ENCODE peak calls at places on chromosomes 7 and 10, in five cellular contexts. Y is A549, I is HepG2, D is GM12878, A is K562. E is an unnamed sample.

GRCh38 chr10:110363572-110364411 is 59.1 kb upstream of the SMNDC1 start:
- DNase-seq in D (no peak), A (no peak), Y (no peak), I (no peak), E (no peak)

GRCh38 chr7:124724516-124725192 is 40.9 kb downstream of the GPR37 start:
- DNase-seq in I (peak), D (no peak), Y (no peak), A (no peak), E (no peak)

GRCh38 chr10:28300027-28300426 is 2.8 kb downstream of the MPP7 start:
- DNase-seq in A (no peak), D (no peak), Y (no peak), I (no peak), E (no peak)

GRCh38 chr7:95470452-95470851 is 15.3 kb upstream of the ASB4 start:
- DNase-seq in Y (peak), D (no peak), A (peak), I (peak), E (peak)

GRCh38 chr10:101297901-101298451 is 56.0 kb upstream of the BTRC start:
- DNase-seq in Y (peak), A (peak), I (no peak), D (no peak), E (peak)

GRCh38 chr10:54869022-54869421 is 68.0 kb upstream of the PCDH15 start:
- DNase-seq in I (no peak), A (no peak), D (no peak), Y (no peak), E (no peak)

GRCh38 chr7:101173752-101174244 is 6.3 kb downstream of the NAT16 start:
- DNase-seq in D (no peak), I (no peak), A (peak), Y (peak), E (peak)

GRCh38 chr10:124537166-124537725 is 75.6 kb downstream of the LHPP start:
- DNase-seq in I (no peak), D (no peak), Y (no peak), A (no peak), E (no peak)

GRCh38 chr7:80087768-80088170 is 46.9 kb upstream of the GNAI1 start:
- DNase-seq in Y (no peak), I (no peak), A (no peak), D (no peak), E (no peak)

GRCh38 chr10:116765549-116766162 is 23.3 kb upstream of the HSPA12A start:
- DNase-seq in I (no peak), A (peak), Y (no peak), D (no peak), E (peak)

GRCh38 chr7:37945336-37945735 is 24.9 kb downstream of the EPDR1 start:
- DNase-seq in D (no peak), I (peak), A (no peak), Y (no peak), E (no peak)

GRCh38 chr7:157544980-157545680 is 208.3 kb downstream of the DNAJB6 start:
- DNase-seq in D (no peak), A (no peak), Y (no peak), I (no peak), E (no peak)

GRCh38 chr7:1459930-1460756 is 873 bp upstream of the MICALL2 start:
- DNase-seq in A (no peak), Y (no peak), D (no peak), I (no peak), E (peak)

GRCh38 chr10:22573820-22574569 is 140.4 kb downstream of the PIP4K2A start:
- DNase-seq in D (no peak), I (peak), A (peak), Y (peak), E (peak)

GRCh38 chr7:15580604-15581351 is 19.0 kb upstream of the AGMO start:
- DNase-seq in Y (no peak), A (no peak), D (no peak), I (no peak), E (peak)

GRCh38 chr7:111330235-111330523 is 232.1 kb downstream of the IMMP2L start:
- DNase-seq in Y (no peak), I (no peak), A (no peak), D (no peak), E (no peak)

GRCh38 chr7:114264029-114264428 is 150.6 kb upstream of the FOXP2 start:
- DNase-seq in A (no peak), Y (no peak), D (no peak), I (no peak), E (no peak)

GRCh38 chr10:3516191-3516590 is 268.8 kb downstream of the KLF6 start:
- DNase-seq in D (no peak), A (no peak), I (peak), Y (no peak), E (no peak)

GRCh38 chr10:69865450-69865849 is 63.7 kb downstream of the COL13A1 start:
- DNase-seq in A (no peak), D (no peak), I (no peak), Y (no peak), E (no peak)

GRCh38 chr10:114458955-114459354 is 54.7 kb upstream of the AFAP1L2 start:
- DNase-seq in I (peak), D (no peak), A (peak), Y (peak), E (peak)

GRCh38 chr10:130498042-130498441 is 361.9 kb downstream of the GLRX3 start:
- DNase-seq in I (no peak), Y (no peak), A (no peak), D (no peak), E (no peak)

GRCh38 chr10:37975407-37975991 is 948 bp downstream of the ZNF25 start:
- DNase-seq in A (no peak), D (no peak), I (no peak), Y (peak), E (no peak)

GRCh38 chr10:71623098-71623985 is 96.2 kb downstream of the C10orf105 start:
- DNase-seq in I (no peak), A (peak), D (no peak), Y (peak), E (peak)

GRCh38 chr7:76133164-76133775 is 68.4 kb upstream of the SRRM3 start:
- DNase-seq in A (no peak), I (no peak), D (no peak), Y (no peak), E (no peak)

GRCh38 chr7:46850563-46851325 is 731.2 kb downstream of the TNS3 start:
- DNase-seq in Y (no peak), D (no peak), A (no peak), I (no peak), E (no peak)

GRCh38 chr7:78576196-78576595 is 777.6 kb downstream of the PHTF2 start:
- DNase-seq in A (no peak), Y (no peak), I (no peak), D (no peak), E (no peak)

GRCh38 chr10:7696545-7696944 is 6.6 kb upstream of the ITIH2 start:
- DNase-seq in Y (peak), A (no peak), I (peak), D (no peak), E (no peak)

GRCh38 chr7:86914468-86915054 is 144.9 kb downstream of the ELAPOR2 start:
- DNase-seq in I (peak), D (no peak), A (peak), Y (peak), E (peak)

GRCh38 chr7:99392659-99393362 is 15.6 kb downstream of the PDAP1 start:
- DNase-seq in Y (no peak), A (peak), D (no peak), I (no peak), E (peak)

GRCh38 chr7:110839866-110840265 is 251.1 kb upstream of the LRRN3 start:
- DNase-seq in I (peak), Y (peak), D (no peak), A (no peak), E (peak)

GRCh38 chr7:140403878-140404564 is at the start of gene RAB19:
- DNase-seq in I (no peak), D (no peak), Y (no peak), A (no peak), E (no peak)

GRCh38 chr10:109824206-109824605 is 99.1 kb downstream of the XPNPEP1 start:
- DNase-seq in D (no peak), I (no peak), A (no peak), Y (no peak), E (no peak)

GRCh38 chr7:40604601-40605438 is 470.0 kb downstream of the SUGCT start:
- DNase-seq in A (peak), I (peak), Y (peak), D (no peak), E (peak)

GRCh38 chr10:86813101-86813500 is 56.7 kb downstream of the BMPR1A start:
- DNase-seq in I (no peak), D (no peak), A (no peak), Y (no peak), E (no peak)

GRCh38 chr10:30531751-30532530 is 97.6 kb downstream of the LYZL2 start:
- DNase-seq in Y (no peak), A (no peak), I (no peak), D (no peak), E (no peak)

GRCh38 chr10:32357056-32357735 is 10.2 kb upstream of the EPC1 start:
- DNase-seq in D (no peak), A (no peak), Y (no peak), I (no peak), E (no peak)

GRCh38 chr10:99975942-99976809 is 33.6 kb downstream of the DNMBP start:
- DNase-seq in Y (no peak), D (no peak), A (no peak), I (no peak), E (peak)

GRCh38 chr10:124217906-124218769 is 124.7 kb upstream of the CHST15 start:
- DNase-seq in D (no peak), Y (no peak), A (no peak), I (no peak), E (no peak)

GRCh38 chr7:76515999-76516443 is 5.7 kb downstream of the UPK3B start:
- DNase-seq in Y (no peak), I (peak), A (peak), D (no peak), E (no peak)

GRCh38 chr7:120857558-120858298 is at the start of gene TSPAN12:
- DNase-seq in I (peak), D (no peak), Y (peak), A (peak), E (peak)

GRCh38 chr7:152761116-152761748 is 1.7 kb downstream of the ACTR3B start:
- DNase-seq in I (no peak), A (peak), D (no peak), Y (no peak), E (no peak)
- H3K4me3 ChIP-seq in I (no peak), A (peak), D (peak), Y (peak), E (no peak)

GRCh38 chr7:25262586-25262985 is 34.3 kb upstream of the NPVF start:
- DNase-seq in I (no peak), Y (peak), A (no peak), D (no peak), E (no peak)

GRCh38 chr7:25259487-25260243 is 31.4 kb upstream of the NPVF start:
- DNase-seq in I (peak), D (no peak), A (peak), Y (peak), E (peak)

GRCh38 chr7:25260862-25261454 is 32.7 kb upstream of the NPVF start:
- DNase-seq in Y (no peak), I (no peak), A (no peak), D (no peak), E (no peak)

GRCh38 chr7:25261545-25262135 is 33.4 kb upstream of the NPVF start:
- DNase-seq in D (no peak), A (no peak), I (no peak), Y (no peak), E (no peak)

GRCh38 chr7:25263292-25263691 is 35.0 kb upstream of the NPVF start:
- DNase-seq in D (no peak), A (no peak), I (no peak), Y (no peak), E (no peak)
- H3K4me2 ChIP-seq in D (no peak), A (no peak), I (no peak), Y (no peak), E (no peak)

GRCh38 chr10:78968960-78969359 is 99.8 kb upstream of the ZMIZ1 start:
- DNase-seq in I (no peak), D (no peak), Y (no peak), A (no peak), E (no peak)

GRCh38 chr10:78968300-78968943 is 100.3 kb upstream of the ZMIZ1 start:
- DNase-seq in I (no peak), A (no peak), D (no peak), Y (no peak), E (no peak)

GRCh38 chr10:78969719-78970118 is 99.0 kb upstream of the ZMIZ1 start:
- DNase-seq in D (no peak), A (no peak), I (peak), Y (no peak), E (no peak)

GRCh38 chr10:78971094-78971682 is 97.6 kb upstream of the ZMIZ1 start:
- DNase-seq in A (no peak), I (no peak), Y (no peak), D (no peak), E (no peak)

GRCh38 chr10:78970261-78970660 is 98.5 kb upstream of the ZMIZ1 start:
- DNase-seq in I (no peak), Y (no peak), A (no peak), D (no peak), E (no peak)
- TF ChIP-seq MYC in I (no peak), Y (no peak), A (no peak), D (no peak), E (no peak)

GRCh38 chr7:5595545-5596045 is 172.0 kb upstream of the TNRC18 start:
- DNase-seq in I (no peak), Y (peak), A (peak), D (no peak), E (no peak)

GRCh38 chr7:5589819-5590595 is 166.4 kb upstream of the TNRC18 start:
- DNase-seq in Y (no peak), D (no peak), A (no peak), I (no peak), E (no peak)

GRCh38 chr7:5590596-5591546 is 167.2 kb upstream of the TNRC18 start:
- DNase-seq in I (no peak), A (no peak), Y (no peak), D (no peak), E (no peak)

GRCh38 chr7:5594616-5595544 is 171.2 kb upstream of the TNRC18 start:
- DNase-seq in Y (peak), D (no peak), A (no peak), I (no peak), E (peak)

DNA sequence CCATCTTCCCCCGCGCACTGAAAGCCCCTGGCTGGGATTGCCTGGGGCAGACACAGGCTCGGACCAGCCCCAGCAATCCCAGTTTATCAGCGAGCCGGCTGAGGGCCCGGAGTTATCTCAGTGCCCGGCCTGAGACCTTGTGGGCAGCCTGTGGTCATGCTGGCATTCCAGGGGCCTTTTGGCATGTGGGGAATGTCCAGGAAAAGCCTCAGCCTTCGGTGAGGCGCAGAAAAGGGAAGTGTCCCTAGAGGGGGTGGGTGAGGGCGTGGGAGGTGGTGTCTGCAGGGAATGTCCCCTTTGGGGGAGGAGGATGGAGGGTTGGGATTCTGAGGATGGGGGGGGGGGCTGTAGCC is 167.9 kb upstream of the TNRC18 start:
- DNase-seq in Y (peak), I (peak), D (no peak), A (no peak), E (peak)
- H3K4me3 ChIP-seq in Y (no peak), I (no peak), D (peak), A (no peak), E (no peak)

DNA sequence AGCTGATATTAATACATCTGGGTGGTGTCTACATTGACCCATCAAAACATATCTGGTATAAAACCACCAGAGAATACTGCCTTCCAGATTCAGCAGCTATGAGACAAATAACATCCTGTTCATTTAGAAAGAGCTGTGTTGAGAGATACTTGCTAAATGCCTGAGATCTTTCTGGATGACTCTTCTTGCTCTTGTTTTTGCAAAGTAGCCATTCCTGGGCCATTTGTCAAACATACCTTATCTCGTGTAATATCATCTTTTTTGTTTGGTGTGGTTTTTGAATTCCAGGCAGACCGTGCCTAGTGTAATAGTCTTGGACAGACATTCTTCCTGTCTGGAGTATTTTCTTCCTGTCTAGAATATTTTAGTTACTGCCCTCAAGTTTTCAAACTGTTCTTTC is 74.7 kb upstream of the PRR15 start:
- DNase-seq in A (no peak), D (no peak), Y (peak), I (peak), E (peak)
- H3K4me2 ChIP-seq in A (no peak), D (no peak), Y (peak), I (no peak), E (peak)

GRCh38 chr7:16646427-16647081 is 573 bp downstream of the BZW2 start:
- DNase-seq in A (no peak), I (no peak), Y (no peak), D (no peak), E (peak)
- TF ChIP-seq MYC in A (peak), I (no peak), Y (no peak), D (no peak), E (no peak)

E was measured in endothelial cell of umbilical vein.